ENCODE peak calls at places on chromosomes 6 and 20, in seven cellular contexts. Q is Calu3; N is fibroblast of lung; C is esophagus muscularis mucosa; I is heart right ventricle; M is CD4-positive, alpha-beta T cell; J is IMR-90. U is an unnamed sample.

GRCh38 chr6:18595774-18596528 is 208.8 kb downstream of the RNF144B start:
- DNase-seq in Q (peak; percentile 55), I (peak; percentile 63), M (no peak), C (no peak), N (peak; percentile 76), J (peak; percentile 63), U (peak; percentile 37)

GRCh38 chr6:37676071-37676470 is 21.6 kb downstream of the MDGA1 start:
- DNase-seq in M (no peak), J (no peak), Q (no peak), I (no peak), C (no peak), N (no peak), U (no peak)

GRCh38 chr6:20696676-20697075 is 162.4 kb downstream of the CDKAL1 start:
- DNase-seq in I (no peak), N (peak; percentile 91), C (no peak), Q (no peak), J (peak; percentile 91), M (no peak), U (no peak)

GRCh38 chr20:38173237-38174156 is 8.4 kb upstream of the TGM2 start:
- DNase-seq in M (no peak), J (peak; percentile 92), I (no peak), Q (peak; percentile 93), C (no peak), N (peak; percentile 87), U (no peak)

GRCh38 chr6:7262037-7262461 is 51.0 kb downstream of the SSR1 start:
- DNase-seq in C (no peak), I (no peak), N (no peak), J (no peak), Q (no peak), M (no peak), U (no peak)

GRCh38 chr6:130385059-130385695 is 19.4 kb downstream of the TMEM200A start:
- DNase-seq in C (no peak), N (no peak), J (no peak), M (no peak), Q (no peak), I (no peak), U (no peak)

GRCh38 chr20:237479-237878 is 10.4 kb downstream of the DEFB129 start:
- DNase-seq in I (no peak), N (no peak), Q (no peak), C (no peak), J (peak; percentile 5), M (no peak), U (peak; percentile 34)

GRCh38 chr6:152879681-152880080 is 103.2 kb downstream of the FBXO5 start:
- DNase-seq in Q (no peak), C (no peak), J (no peak), N (no peak), M (no peak), I (no peak), U (no peak)

DNA sequence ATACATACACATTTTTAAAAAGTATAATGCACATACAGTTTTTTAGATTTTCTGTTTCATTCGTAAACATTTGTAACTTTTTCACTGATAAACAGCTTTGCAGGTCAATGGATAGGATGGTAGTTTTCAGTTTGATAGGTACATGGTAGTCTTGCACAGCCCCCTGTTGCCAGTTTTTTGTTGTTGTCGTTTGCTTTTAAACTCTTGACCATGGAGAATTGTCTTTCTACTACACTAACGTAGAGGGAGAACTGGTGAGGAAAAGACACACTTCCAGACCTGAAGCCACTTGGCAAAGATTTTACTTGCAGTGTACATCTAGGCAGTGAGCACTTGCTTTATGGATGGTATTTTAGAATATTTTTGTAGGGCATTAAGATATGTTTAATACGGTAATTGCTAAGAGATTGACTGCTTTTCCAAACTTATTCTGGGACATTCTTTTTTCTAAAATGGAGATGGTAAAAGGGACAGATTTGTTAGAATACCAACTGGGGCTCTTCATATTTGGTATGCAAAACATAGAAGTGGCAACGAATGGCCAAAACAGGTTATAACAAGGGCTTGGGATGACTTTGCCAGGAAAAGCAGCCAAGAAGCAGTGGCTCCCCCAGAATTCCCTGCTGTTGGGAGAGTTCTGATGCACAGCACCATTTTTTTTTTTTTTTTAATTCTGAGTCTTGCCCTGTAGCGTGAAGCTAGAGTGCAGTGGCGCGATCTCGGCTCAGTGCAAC is 1.5 kb downstream of the PYGB start:
- DNase-seq in I (no peak), C (no peak), J (peak; percentile 15), N (peak; percentile 46), M (no peak), Q (no peak), U (no peak)
- TF ChIP-seq CTCF in I (no peak), C (no peak), J (peak; percentile 18), N (peak; percentile 3), M (no peak), Q (no peak), U (no peak)

DNA sequence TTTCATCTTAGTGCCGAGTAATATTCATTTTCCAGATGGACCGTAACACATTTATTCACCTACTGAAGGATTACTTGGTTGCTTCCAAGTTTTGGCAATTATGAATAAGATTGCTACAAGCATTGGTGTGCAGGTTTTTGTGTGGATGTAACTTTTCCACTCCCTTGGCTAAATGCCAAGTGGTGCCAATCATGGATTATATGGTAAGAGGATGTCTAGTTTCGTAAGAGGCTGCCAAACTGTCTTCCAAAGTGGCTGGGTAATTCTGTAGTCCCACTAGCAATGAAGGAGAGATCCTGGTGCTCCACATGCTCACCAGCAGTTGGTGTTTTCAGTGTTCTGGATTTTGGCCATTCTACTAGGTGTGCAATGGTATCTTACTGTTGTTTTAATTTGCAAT is 117.1 kb downstream of the IRF4 start:
- DNase-seq in Q (no peak), N (no peak), J (no peak), M (no peak), C (no peak), I (no peak), U (no peak)
- TF ChIP-seq CTCF in Q (no peak), N (no peak), J (no peak), M (no peak), C (no peak), I (no peak), U (no peak)

GRCh38 chr6:54621285-54621684 is 225.3 kb upstream of the FAM83B start:
- DNase-seq in N (no peak), J (no peak), M (no peak), I (no peak), C (no peak), Q (peak; percentile 31), U (no peak)
- TF ChIP-seq CTCF in N (no peak), J (peak; percentile 35), M (no peak), I (peak; percentile 19), C (no peak), Q (peak; percentile 47), U (no peak)

DNA sequence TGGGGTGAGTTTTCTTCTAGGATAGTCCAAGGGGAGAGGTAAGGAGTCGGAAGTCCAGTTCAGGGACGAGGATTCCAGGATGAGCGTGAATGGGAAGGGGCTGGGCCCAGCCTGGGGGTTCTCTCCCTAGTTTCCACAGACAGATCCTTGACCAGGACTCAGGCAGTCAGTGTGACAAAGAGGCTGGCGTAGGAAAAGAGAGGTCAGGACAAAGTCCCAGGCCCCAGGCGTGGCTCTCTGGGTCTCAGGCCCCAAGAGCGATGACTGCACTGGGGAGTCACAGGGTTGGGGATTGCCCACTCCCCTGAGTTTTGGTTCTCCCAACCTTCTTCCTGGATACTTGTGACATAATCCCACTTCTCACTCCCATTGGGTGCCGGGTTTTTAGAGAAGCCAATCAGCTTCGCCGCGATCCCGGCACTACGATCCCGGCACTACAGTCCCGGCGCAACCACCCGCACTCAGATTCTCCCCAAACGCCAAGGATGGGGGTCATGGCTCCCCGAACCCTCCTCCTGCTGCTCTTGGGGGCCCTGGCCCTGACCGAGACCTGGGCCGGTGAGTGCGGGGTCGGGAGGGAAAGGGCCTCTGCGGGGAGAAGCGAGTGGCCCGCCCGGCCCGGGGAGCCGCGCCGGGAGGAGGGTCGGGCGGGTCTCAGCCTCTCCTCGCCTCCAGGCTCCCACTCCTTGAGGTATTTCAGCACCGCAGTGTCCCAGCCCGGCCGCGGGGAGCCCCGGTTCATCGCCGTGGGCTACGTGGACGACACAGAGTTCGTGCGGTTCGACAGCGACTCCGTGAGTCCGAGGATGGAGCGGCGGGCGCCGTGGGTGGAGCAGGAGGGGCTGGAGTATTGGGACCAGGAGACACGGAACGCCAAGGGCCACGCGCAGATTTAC is 46.2 kb upstream of the TRIM26 start:
- DNase-seq in M (peak; percentile 36), C (peak; percentile 94), I (peak; percentile 81), Q (peak; percentile 84), N (peak; percentile 67), J (peak; percentile 81), U (peak; percentile 91)
- TF ChIP-seq CTCF in M (peak; percentile 38), C (peak; percentile 24), I (peak; percentile 59), Q (no peak), N (peak; percentile 41), J (peak; percentile 42), U (peak; percentile 46)

GRCh38 chr6:168314948-168315347 is 4.6 kb downstream of the DACT2 start:
- DNase-seq in Q (no peak), N (no peak), I (no peak), C (no peak), J (no peak), M (no peak), U (no peak)
- TF ChIP-seq CTCF in Q (no peak), N (no peak), I (peak; percentile 38), C (no peak), J (no peak), M (no peak), U (no peak)

DNA sequence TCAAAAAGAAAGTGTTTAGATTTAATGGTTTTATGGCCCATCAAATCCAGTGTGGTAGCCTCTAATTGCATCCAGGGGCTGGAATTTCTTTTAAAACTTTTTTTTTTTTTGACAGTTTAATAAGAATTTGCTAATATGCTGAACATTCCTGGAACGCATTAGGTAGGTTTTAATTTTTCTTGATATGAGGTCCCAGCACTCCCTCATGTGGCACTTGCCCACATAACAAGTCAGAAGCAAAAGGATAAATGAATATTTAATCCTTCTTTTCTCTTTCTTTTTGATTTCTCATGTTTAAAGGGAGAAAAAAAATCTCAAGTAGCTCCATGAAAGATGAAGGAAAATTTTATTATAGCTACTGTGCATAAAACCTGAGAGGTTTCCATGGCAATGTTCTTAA is 13.5 kb downstream of the HAO1 start:
- DNase-seq in M (no peak), Q (peak; percentile 12), I (no peak), J (peak; percentile 53), C (no peak), N (peak; percentile 57), U (no peak)
- TF ChIP-seq CTCF in M (no peak), Q (no peak), I (peak; percentile 69), J (peak; percentile 59), C (peak; percentile 10), N (peak; percentile 67), U (peak; percentile 30)

DNA sequence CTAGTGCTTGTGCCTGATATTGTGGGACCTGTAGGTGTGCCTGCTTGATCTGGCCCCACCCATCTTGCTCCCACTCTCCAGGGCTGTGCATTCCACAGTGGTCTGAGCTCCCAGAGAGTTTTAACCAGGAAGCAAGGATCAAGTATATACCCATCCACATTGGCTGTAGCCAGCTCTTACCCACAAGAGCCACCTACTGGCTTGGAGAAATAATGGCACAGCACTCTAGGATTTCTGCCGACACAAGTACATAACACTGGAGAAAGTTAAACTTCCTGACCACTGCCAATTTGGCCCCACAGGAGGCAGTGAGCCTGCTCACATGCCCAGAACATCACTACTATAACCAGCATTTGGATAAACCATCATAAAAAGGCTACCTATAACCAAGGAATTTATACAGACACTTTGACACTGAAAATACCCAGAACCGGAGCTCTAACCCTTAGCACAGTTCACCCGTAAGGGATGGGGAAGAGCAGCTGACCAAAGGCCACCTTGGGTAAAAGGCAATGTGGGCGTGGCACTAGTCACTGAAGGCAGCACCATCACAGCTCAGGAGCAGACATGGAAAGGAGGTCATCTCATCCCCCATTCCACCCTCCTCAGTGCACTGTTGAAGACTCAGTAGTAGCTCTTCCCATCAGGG is 440.4 kb downstream of the BTBD3 start:
- DNase-seq in I (no peak), J (no peak), N (no peak), M (no peak), C (no peak), Q (no peak), U (no peak)
- TF ChIP-seq CTCF in I (peak; percentile 24), J (no peak), N (no peak), M (no peak), C (no peak), Q (no peak), U (no peak)